ENCODE peak calls at places on chromosomes 16 and 17, in nine cellular contexts. C is left ventricle myocardium inferior; Y is Peyer's patch; Q is bronchial epithelial cell; N is breast epithelium; E is H1; H is endodermal cell; O is CD8-positive, alpha-beta T cell; P is neural progenitor cell. U is an unnamed sample.
A peak's percentile ranks its signal among the peaks of the same experiment; 100 is the strongest.

GRCh38 chr16:67206838-67207115 is 7.8 kb downstream of the ELMO3 start:
- DNase-seq in O (no peak), E (no peak), P (peak; percentile 33), H (no peak), C (no peak), N (no peak), Q (peak; percentile 67), Y (no peak), U (no peak)

GRCh38 chr16:52773026-52773425 is 226.1 kb upstream of the TOX3 start:
- DNase-seq in Q (no peak), E (no peak), H (no peak), P (no peak), C (no peak), Y (no peak), O (no peak), N (no peak), U (no peak)

GRCh38 chr17:17792551-17793377 is 44.0 kb downstream of the SREBF1 start:
- DNase-seq in O (peak; percentile 39), C (no peak), H (peak; percentile 90), Q (peak; percentile 30), Y (no peak), E (no peak), N (no peak), P (peak; percentile 64), U (peak; percentile 83)

GRCh38 chr17:2023692-2024571 is 1.2 kb downstream of the RTN4RL1 start:
- DNase-seq in Y (no peak), E (peak; percentile 51), C (no peak), O (no peak), P (peak; percentile 99), Q (no peak), N (peak; percentile 72), H (peak; percentile 97), U (peak; percentile 98)

GRCh38 chr16:87033021-87033471 is 284.1 kb downstream of the C16orf95 start:
- DNase-seq in P (no peak), H (no peak), N (no peak), O (no peak), Q (no peak), Y (no peak), E (no peak), C (no peak), U (peak; percentile 44)

GRCh38 chr16:12500771-12501170 is 302.9 kb downstream of the CPPED1 start:
- DNase-seq in E (no peak), H (no peak), O (no peak), N (no peak), C (no peak), Y (peak; percentile 75), P (no peak), Q (no peak), U (no peak)

GRCh38 chr16:13895516-13895915 is 24.4 kb upstream of the ERCC4 start:
- DNase-seq in Q (no peak), E (no peak), O (no peak), Y (no peak), C (no peak), H (no peak), N (no peak), P (no peak), U (no peak)

GRCh38 chr17:50304781-50305404 is 30.6 kb downstream of the TMEM92 start:
- DNase-seq in H (no peak), E (no peak), N (no peak), P (peak; percentile 49), O (no peak), Y (no peak), Q (no peak), C (no peak), U (no peak)

GRCh38 chr17:30290696-30291570 is 811 bp downstream of the BLMH start:
- DNase-seq in C (peak; percentile 29), O (no peak), H (peak; percentile 85), N (no peak), P (peak; percentile 79), Y (peak; percentile 65), E (no peak), Q (peak; percentile 86), U (peak; percentile 67)

GRCh38 chr16:85750021-85750826 is 672 bp downstream of the C16orf74 start:
- DNase-seq in H (peak; percentile 81), O (no peak), E (no peak), P (peak; percentile 59), N (no peak), Q (peak; percentile 61), Y (no peak), C (peak; percentile 27), U (peak; percentile 86)

GRCh38 chr17:67629963-67630320 is 87.8 kb upstream of the NOL11 start:
- DNase-seq in H (no peak), Q (peak; percentile 57), P (peak; percentile 37), C (no peak), O (no peak), E (no peak), N (no peak), Y (no peak), U (peak; percentile 64)

GRCh38 chr16:89686520-89687091 is at the start of gene CDK10:
- DNase-seq in P (peak; percentile 96), E (no peak), Q (peak; percentile 72), C (peak; percentile 84), H (peak; percentile 97), N (peak; percentile 86), O (peak; percentile 79), Y (peak; percentile 95), U (peak; percentile 98)

GRCh38 chr17:2724783-2725164 is 13.2 kb upstream of the CLUH start:
- DNase-seq in Q (peak; percentile 43), Y (peak; percentile 78), C (no peak), O (no peak), N (no peak), P (peak; percentile 91), E (peak; percentile 61), H (peak; percentile 93), U (peak; percentile 94)

GRCh38 chr16:73040735-73041402 is 7.1 kb downstream of the ZFHX3 start:
- DNase-seq in Q (no peak), C (no peak), H (no peak), Y (no peak), P (no peak), N (no peak), E (no peak), O (no peak), U (no peak)
- H3K4me3 ChIP-seq in Q (no peak overlapping the region), C (no peak overlapping the region), H (no peak overlapping the region), Y (no peak overlapping the region), P (no peak overlapping the region), N (no peak overlapping the region), E (no peak overlapping the region), O (no peak overlapping the region), U (no peak overlapping the region)

GRCh38 chr17:51748749-51749604 is 409.5 kb downstream of the CA10 start:
- DNase-seq in C (no peak), H (no peak), E (no peak), Y (no peak), N (no peak), Q (peak; percentile 49), O (no peak), P (no peak), U (no peak)

GRCh38 chr17:51745993-51746392 is 412.5 kb downstream of the CA10 start:
- DNase-seq in C (no peak), N (no peak), Y (no peak), E (no peak), P (no peak), O (no peak), H (no peak), Q (peak; percentile 86), U (no peak)

DNA sequence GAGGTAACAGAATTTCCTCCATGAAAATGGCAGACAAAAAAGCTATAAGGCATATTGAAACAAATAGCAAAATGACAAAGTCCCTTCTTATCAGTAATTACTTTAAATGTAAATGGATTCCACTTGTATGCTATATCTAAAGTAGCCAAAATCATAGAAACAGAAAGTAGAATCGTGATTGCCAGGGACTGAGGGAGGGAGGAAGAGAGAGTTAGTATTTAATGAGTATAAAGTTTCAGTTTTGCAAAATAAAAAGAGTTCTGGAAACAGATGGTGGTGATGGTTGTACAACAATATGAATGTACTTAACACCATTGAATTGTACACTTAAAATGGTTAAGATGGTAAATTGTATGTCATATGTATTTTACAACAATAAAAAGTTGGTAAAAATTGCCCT is 407.4 kb downstream of the CA10 start:
- DNase-seq in C (no peak), Y (no peak), P (no peak), E (no peak), Q (no peak), O (no peak), H (no peak), N (no peak), U (no peak)
- H3K36me3 ChIP-seq in C (no peaks in the 10 kb centered on the region), Y (no peaks in the 10 kb centered on the region), P (no peaks in the 10 kb centered on the region), E (no peaks in the 10 kb centered on the region), Q (no peaks in the 10 kb centered on the region), O (no peaks in the 10 kb centered on the region), H (no peaks in the 10 kb centered on the region), N (no peaks in the 10 kb centered on the region), U (no peaks in the 10 kb centered on the region)

DNA sequence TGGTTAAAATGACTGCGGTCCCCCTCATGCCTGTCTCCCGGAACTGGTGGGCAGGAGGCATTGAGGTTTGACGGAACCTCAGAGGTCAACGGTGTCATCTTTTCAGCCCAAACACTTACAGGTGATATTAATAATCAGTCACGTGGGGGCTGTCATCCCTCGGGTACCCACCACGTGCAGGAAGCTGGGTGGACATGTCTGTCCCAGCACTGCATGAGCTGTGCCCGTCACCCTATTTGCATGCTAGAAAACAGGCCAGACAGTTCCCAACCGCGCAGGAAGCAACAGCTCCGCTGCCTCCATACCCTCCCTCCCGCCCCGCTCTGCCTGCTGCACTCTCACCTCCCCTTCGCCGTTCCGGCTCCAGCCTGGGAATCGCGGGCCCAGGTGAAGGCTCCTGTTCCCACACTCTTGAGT is 1.4 kb downstream of the SYNGR3 start:
- DNase-seq in O (no peak), P (no peak), H (peak; percentile 69), N (no peak), C (no peak), Y (no peak), E (no peak), Q (no peak), U (peak; percentile 77)
- H3K4me3 ChIP-seq in O (peak overlapping the region; percentile 60), P (peak overlapping the region; percentile 55), H (peak overlapping the region; percentile 80), N (peak overlapping the region; percentile 48), C (peak overlapping the region; percentile 66), Y (peak overlapping the region; percentile 46), E (peak overlapping the region; percentile 40), Q (no peak overlapping the region), U (peak overlapping the region; percentile 66)

GRCh38 chr17:82596316-82596715 is 51.9 kb downstream of the WDR45B start:
- DNase-seq in E (no peak), C (no peak), H (no peak), N (no peak), O (no peak), Q (no peak), Y (no peak), P (no peak), U (no peak)

GRCh38 chr17:82596837-82597672 is 51.2 kb downstream of the WDR45B start:
- DNase-seq in E (no peak), Y (no peak), O (no peak), H (no peak), C (no peak), N (no peak), Q (no peak), P (no peak), U (no peak)

GRCh38 chr17:82594571-82594970 is 53.7 kb downstream of the WDR45B start:
- DNase-seq in Y (no peak), N (no peak), Q (no peak), E (no peak), H (no peak), C (no peak), P (no peak), O (no peak), U (no peak)

GRCh38 chr17:82593590-82594087 is 54.6 kb downstream of the WDR45B start:
- DNase-seq in Q (no peak), N (no peak), P (no peak), O (no peak), E (no peak), C (no peak), H (no peak), Y (no peak), U (peak; percentile 44)

GRCh38 chr17:82595893-82596292 is 52.4 kb downstream of the WDR45B start:
- DNase-seq in E (no peak), H (no peak), N (no peak), C (no peak), P (no peak), O (no peak), Q (no peak), Y (peak; percentile 72), U (no peak)
- H3K36me3 ChIP-seq in E (peaks cover 10% of the 10 kb centered on the region), H (peaks cover 60% of the 10 kb centered on the region), N (no peaks in the 10 kb centered on the region), C (peaks cover 35% of the 10 kb centered on the region), P (no peaks in the 10 kb centered on the region), O (peaks cover 10% of the 10 kb centered on the region), Q (peaks cover 37% of the 10 kb centered on the region), Y (no peaks in the 10 kb centered on the region), U (peaks cover 23% of the 10 kb centered on the region)